ENCODE peak calls at places on chromosome 12, in eight cellular contexts. U is colonic mucosa, R is DND-41, S is cardiac muscle cell, Q is ascending aorta, F is pancreas, C is body of pancreas, E is suprapubic skin. L is an unnamed sample.

GRCh38 chr12:3832738-3833137 is 40.5 kb downstream of the PARP11 start:
- DNase-seq in U (no peak), R (no peak), S (no peak), Q (no peak), F (no peak), C (no peak), E (no peak), L (no peak)

GRCh38 chr12:105420659-105421240 is 90.3 kb downstream of the C12orf75 start:
- DNase-seq in U (peak; percentile 72), R (peak; percentile 72), S (peak; percentile 83), Q (peak; percentile 84), F (peak; percentile 81), C (peak; percentile 76), E (peak; percentile 83), L (peak; percentile 70)

GRCh38 chr12:104358353-104359003 is 54.9 kb downstream of the EID3 start:
- DNase-seq in U (peak; percentile 73), R (peak; percentile 70), S (peak; percentile 72), Q (peak; percentile 76), F (peak; percentile 70), C (peak; percentile 71), E (peak; percentile 71), L (peak; percentile 53)

GRCh38 chr12:59742831-59743230 is 147.0 kb downstream of the SLC16A7 start:
- DNase-seq in U (no peak), R (no peak), S (peak; percentile 21), Q (no peak), F (no peak), C (no peak), E (no peak), L (no peak)

GRCh38 chr12:57619434-57620244 is 8.4 kb downstream of the ARHGEF25 start:
- DNase-seq in U (no peak), R (no peak), S (no peak), Q (no peak), F (no peak), C (no peak), E (no peak), L (no peak)

GRCh38 chr12:14418526-14418925 is 53.0 kb downstream of the ATF7IP start:
- DNase-seq in U (no peak), R (no peak), S (peak; percentile 50), Q (no peak), F (no peak), C (no peak), E (no peak), L (no peak)

GRCh38 chr12:130565189-130565588 is 150.9 kb downstream of the RIMBP2 start:
- DNase-seq in U (no peak), R (no peak), S (no peak), Q (no peak), F (no peak), C (no peak), E (no peak), L (no peak)

GRCh38 chr12:87469295-87469694 is 559.9 kb downstream of the C12orf50 start:
- DNase-seq in U (no peak), R (no peak), S (peak; percentile 17), Q (no peak), F (no peak), C (no peak), E (no peak), L (no peak)

GRCh38 chr12:126362490-126362889 is 1297.3 kb downstream of the AACS start:
- DNase-seq in U (no peak), R (no peak), S (no peak), Q (no peak), F (no peak), C (no peak), E (no peak), L (no peak)

GRCh38 chr12:4272014-4272975 is 1.3 kb upstream of the CCND2 start:
- DNase-seq in U (peak; percentile 90), R (peak; percentile 83), S (peak; percentile 46), Q (peak; percentile 86), F (peak; percentile 64), C (peak; percentile 90), E (peak; percentile 86), L (no peak)

GRCh38 chr12:56150563-56150962 is 1.8 kb upstream of the MYL6B start:
- DNase-seq in U (no peak), R (no peak), S (peak; percentile 62), Q (no peak), F (no peak), C (no peak), E (no peak), L (no peak)

GRCh38 chr12:43480591-43480990 is 71.4 kb downstream of the ADAMTS20 start:
- DNase-seq in U (no peak), R (no peak), S (no peak), Q (no peak), F (no peak), C (no peak), E (no peak), L (no peak)

DNA sequence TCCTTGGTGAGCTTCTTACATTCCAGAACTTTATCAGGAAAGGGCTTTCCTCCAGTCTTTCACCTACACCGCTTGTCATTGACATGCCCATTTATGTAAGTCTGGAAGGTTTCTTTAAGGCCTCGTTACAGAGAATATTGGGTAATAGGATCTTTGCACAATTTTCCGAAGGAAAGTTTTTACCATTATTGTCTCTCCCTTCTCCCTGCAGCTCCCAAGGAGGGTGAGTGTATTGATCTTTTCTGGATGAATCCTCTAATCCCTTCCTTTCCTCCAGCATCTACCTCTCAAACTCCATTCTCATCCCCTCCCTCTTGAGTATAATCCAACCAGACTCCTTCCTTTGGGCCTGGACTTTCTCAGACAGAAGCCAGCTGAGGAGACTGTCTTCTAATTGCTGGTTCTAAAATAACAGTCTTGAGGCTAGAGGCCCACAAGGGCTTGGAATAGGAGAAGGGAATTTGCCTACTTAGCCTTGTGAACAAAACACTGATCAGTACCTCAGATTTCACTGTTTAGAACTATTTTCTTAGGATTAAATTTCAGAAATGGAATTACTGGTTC is 21.8 kb downstream of the WNK1 start:
- DNase-seq in U (no peak), R (no peak), S (peak; percentile 53), Q (no peak), F (no peak), C (no peak), E (no peak), L (no peak)
- H3K4me1 ChIP-seq in U (peaks cover 9% of the 10 kb centered on the region), R (peaks cover 11% of the 10 kb centered on the region), S (peaks cover 30% of the 10 kb centered on the region), Q (peaks cover 25% of the 10 kb centered on the region), F (peaks cover 23% of the 10 kb centered on the region), C (peaks cover 26% of the 10 kb centered on the region), E (peaks cover 47% of the 10 kb centered on the region), L (no peaks in the 10 kb centered on the region)

GRCh38 chr12:9752145-9752717 is 8.5 kb downstream of the CD69 start:
- DNase-seq in U (no peak), R (no peak), S (no peak), Q (no peak), F (no peak), C (no peak), E (no peak), L (no peak)

GRCh38 chr12:9753042-9753820 is 7.5 kb downstream of the CD69 start:
- DNase-seq in U (no peak), R (no peak), S (no peak), Q (no peak), F (no peak), C (no peak), E (no peak), L (no peak)

GRCh38 chr12:9751204-9752144 is 9.2 kb downstream of the CD69 start:
- DNase-seq in U (no peak), R (no peak), S (peak; percentile 47), Q (no peak), F (no peak), C (no peak), E (no peak), L (no peak)

GRCh38 chr12:9754097-9754964 is 6.4 kb downstream of the CD69 start:
- DNase-seq in U (no peak), R (no peak), S (no peak), Q (no peak), F (no peak), C (no peak), E (no peak), L (no peak)

DNA sequence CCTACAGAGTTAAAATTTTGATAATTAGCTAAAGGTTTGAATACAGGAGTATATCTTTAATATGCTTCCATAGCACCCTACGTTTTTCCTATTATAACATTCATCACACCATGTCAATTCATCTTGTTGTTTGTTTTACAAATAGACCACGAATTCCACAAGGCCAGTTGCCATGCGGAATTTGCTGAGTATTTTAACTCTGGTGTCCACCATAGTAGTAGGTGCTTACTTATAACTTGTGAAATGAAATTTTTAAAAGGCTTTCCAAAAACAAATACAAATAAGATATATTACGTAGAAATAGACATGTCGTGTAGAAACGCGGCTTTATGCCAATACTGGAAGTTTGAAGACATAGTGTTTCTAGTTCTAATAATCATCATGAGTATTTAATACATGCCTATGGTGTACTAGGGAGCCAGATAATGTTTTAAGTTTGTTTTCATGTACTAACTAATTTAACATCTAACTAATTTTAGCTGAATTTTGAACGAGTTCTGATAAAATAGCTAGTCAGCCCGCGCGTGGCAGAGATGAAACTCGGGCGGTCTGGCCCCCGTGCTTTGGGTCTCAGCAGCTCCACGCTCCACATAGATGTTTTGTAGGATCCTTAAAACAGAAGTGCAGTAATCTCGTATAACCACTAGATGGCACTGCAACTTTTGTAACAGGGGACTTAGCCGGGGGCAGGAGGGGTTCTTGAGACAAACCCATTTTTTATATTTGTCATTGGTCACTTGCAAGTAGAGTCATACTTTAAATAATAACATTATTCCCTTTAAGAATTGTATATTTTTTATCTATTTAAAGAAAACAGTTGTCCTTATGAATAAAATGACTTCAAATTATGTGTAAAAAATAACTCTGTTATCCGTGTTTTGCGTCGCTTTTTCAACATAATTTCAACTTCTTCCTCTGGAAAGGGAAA is 10.2 kb downstream of the CD69 start:
- DNase-seq in U (peak; percentile 50), R (peak; percentile 60), S (peak; percentile 77), Q (no peak), F (no peak), C (peak; percentile 50), E (no peak), L (peak; percentile 35)
- TF ChIP-seq CTCF in U (peak; percentile 77), R (peak; percentile 93), S (peak; percentile 75), Q (peak; percentile 89), F (peak; percentile 82), C (peak; percentile 67), E (peak; percentile 81), L (peak; percentile 86)

GRCh38 chr12:29735604-29736003 is 48.1 kb downstream of the TMTC1 start:
- DNase-seq in U (no peak), R (no peak), S (no peak), Q (no peak), F (no peak), C (no peak), E (no peak), L (no peak)
- H3K4me1 ChIP-seq in U (no peaks in the 10 kb centered on the region), R (no peaks in the 10 kb centered on the region), S (peaks cover 30% of the 10 kb centered on the region), Q (peaks cover 27% of the 10 kb centered on the region), F (no peaks in the 10 kb centered on the region), C (no peaks in the 10 kb centered on the region), E (peaks cover 6% of the 10 kb centered on the region), L (peaks cover 33% of the 10 kb centered on the region)

GRCh38 chr12:93982847-93983315 is 165.5 kb upstream of the PLXNC1 start:
- DNase-seq in U (no peak), R (peak; percentile 88), S (peak; percentile 53), Q (no peak), F (no peak), C (no peak), E (no peak), L (no peak)

GRCh38 chr12:93976024-93976423 is 172.4 kb upstream of the PLXNC1 start:
- DNase-seq in U (no peak), R (no peak), S (no peak), Q (no peak), F (no peak), C (no peak), E (no peak), L (no peak)

GRCh38 chr12:93984005-93984404 is 164.4 kb upstream of the PLXNC1 start:
- DNase-seq in U (no peak), R (no peak), S (no peak), Q (no peak), F (no peak), C (no peak), E (no peak), L (no peak)

GRCh38 chr12:93978553-93978952 is 169.8 kb upstream of the PLXNC1 start:
- DNase-seq in U (no peak), R (no peak), S (peak; percentile 92), Q (peak; percentile 74), F (no peak), C (peak; percentile 27), E (no peak), L (no peak)

GRCh38 chr12:93979189-93979588 is 169.2 kb upstream of the PLXNC1 start:
- DNase-seq in U (peak; percentile 36), R (peak; percentile 32), S (peak; percentile 46), Q (no peak), F (peak; percentile 31), C (peak; percentile 52), E (no peak), L (no peak)
- TF ChIP-seq CTCF in U (peak; percentile 47), R (peak; percentile 66), S (peak; percentile 40), Q (peak; percentile 10), F (no peak), C (peak; percentile 63), E (peak; percentile 7), L (peak; percentile 59)

L was measured in BE2C.